ENCODE peak calls at places on chromosomes 5 and 9, in nine cellular contexts. I is prostate gland, Y is cardiac muscle cell, U is OCI-LY7, L is breast epithelium, W is tibial artery, G is aorta, E is pancreas, O is iPS DF 6.9. P is an unnamed sample.

GRCh38 chr5:157370967-157371366 is 89.0 kb upstream of the NIPAL4 start:
- DNase-seq in I (no peak), Y (peak; percentile 73), U (no peak), L (no peak), W (no peak), G (no peak), E (no peak), O (no peak), P (no peak)

GRCh38 chr9:94920439-94920951 is 194.0 kb downstream of the AOPEP start:
- DNase-seq in I (no peak), Y (no peak), U (no peak), L (no peak), W (peak; percentile 91), G (peak; percentile 85), E (no peak), O (no peak), P (no peak)

GRCh38 chr9:124411514-124412227 is 3.6 kb downstream of the PSMB7 start:
- DNase-seq in I (no peak), Y (no peak), U (no peak), L (no peak), W (no peak), G (no peak), E (no peak), O (no peak), P (no peak)

GRCh38 chr5:156913719-156914370 is 49.2 kb downstream of the TIMD4 start:
- DNase-seq in I (no peak), Y (no peak), U (peak; percentile 92), L (no peak), W (no peak), G (no peak), E (no peak), O (peak; percentile 97), P (no peak)

GRCh38 chr5:169350016-169350415 is 49.1 kb upstream of the SLIT3 start:
- DNase-seq in I (no peak), Y (no peak), U (no peak), L (no peak), W (no peak), G (no peak), E (no peak), O (no peak), P (no peak)

GRCh38 chr5:159965031-159965837 is 43.7 kb upstream of the TTC1 start:
- DNase-seq in I (no peak), Y (peak; percentile 78), U (peak; percentile 42), L (no peak), W (no peak), G (peak; percentile 89), E (peak; percentile 64), O (no peak), P (peak; percentile 73)

GRCh38 chr5:73985145-73985544 is 359.1 kb downstream of the ARHGEF28 start:
- DNase-seq in I (no peak), Y (no peak), U (no peak), L (no peak), W (no peak), G (no peak), E (no peak), O (no peak), P (no peak)

GRCh38 chr9:71766663-71767062 is 1.6 kb downstream of the CEMIP2 start:
- DNase-seq in I (no peak), Y (no peak), U (no peak), L (no peak), W (no peak), G (no peak), E (no peak), O (no peak), P (no peak)

GRCh38 chr5:71471193-71471592 is 15.7 kb downstream of the BDP1 start:
- DNase-seq in I (no peak), Y (no peak), U (no peak), L (no peak), W (no peak), G (no peak), E (no peak), O (no peak), P (no peak)

GRCh38 chr9:102428305-102428704 is 566.8 kb upstream of the CYLC2 start:
- DNase-seq in I (no peak), Y (no peak), U (no peak), L (no peak), W (no peak), G (no peak), E (no peak), O (no peak), P (no peak)

GRCh38 chr9:2066312-2067273 is 51.4 kb downstream of the SMARCA2 start:
- DNase-seq in I (peak; percentile 11), Y (no peak), U (peak; percentile 6), L (no peak), W (no peak), G (no peak), E (no peak), O (peak; percentile 20), P (no peak)
- H3K4me1 ChIP-seq in I (no peaks in the 10 kb centered on the region), Y (no peaks in the 10 kb centered on the region), U (no peaks in the 10 kb centered on the region), L (no peaks in the 10 kb centered on the region), W (no peaks in the 10 kb centered on the region), G (no peaks in the 10 kb centered on the region), E (no peaks in the 10 kb centered on the region), O (no peaks in the 10 kb centered on the region), P (no peaks in the 10 kb centered on the region)

DNA sequence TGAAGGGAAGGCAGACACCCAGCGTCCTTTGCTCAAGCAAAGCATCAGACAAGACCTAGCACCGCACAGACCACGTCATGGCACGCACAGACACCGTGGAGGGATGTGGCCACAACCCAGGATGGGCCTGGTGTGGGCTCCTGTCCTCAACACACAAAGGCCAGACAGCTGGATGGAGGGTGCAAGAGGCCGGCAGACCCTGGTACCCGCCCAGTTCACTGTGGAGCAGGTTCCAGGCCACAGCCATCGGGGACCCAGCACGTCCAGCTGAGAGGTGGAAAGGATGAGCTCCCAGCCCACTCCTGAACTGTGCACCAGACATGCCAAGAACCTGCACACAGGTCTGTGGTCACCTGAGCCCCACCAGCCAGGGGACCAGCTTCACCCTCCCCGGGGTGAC is 15.0 kb upstream of the ZDHHC11 start:
- DNase-seq in I (no peak), Y (no peak), U (no peak), L (no peak), W (no peak), G (no peak), E (no peak), O (no peak), P (no peak)
- H3K36me3 ChIP-seq in I (peaks cover 20% of the 10 kb centered on the region), Y (peaks cover 35% of the 10 kb centered on the region), U (peaks cover 87% of the 10 kb centered on the region), L (peaks cover 20% of the 10 kb centered on the region), W (peaks cover 85% of the 10 kb centered on the region), G (peaks cover 22% of the 10 kb centered on the region), E (peaks cover 3% of the 10 kb centered on the region), O (peaks cover 53% of the 10 kb centered on the region), P (peaks cover 84% of the 10 kb centered on the region)

GRCh38 chr9:110954822-110955291 is 83.4 kb downstream of the LPAR1 start:
- DNase-seq in I (no peak), Y (no peak), U (no peak), L (no peak), W (no peak), G (no peak), E (no peak), O (no peak), P (no peak)
- H3K9me3 ChIP-seq in I (no peaks in the 10 kb centered on the region), Y (no peaks in the 10 kb centered on the region), U (no peaks in the 10 kb centered on the region), L (peaks cover 12% of the 10 kb centered on the region), W (peaks cover 4% of the 10 kb centered on the region), G (no peaks in the 10 kb centered on the region), E (no peaks in the 10 kb centered on the region), O (no peaks in the 10 kb centered on the region), P (no peaks in the 10 kb centered on the region)

GRCh38 chr5:139667001-139667729 is 19.0 kb downstream of the CXXC5 start:
- DNase-seq in I (no peak), Y (no peak), U (peak; percentile 59), L (no peak), W (no peak), G (no peak), E (no peak), O (no peak), P (no peak)

GRCh38 chr5:139664273-139664693 is 16.1 kb downstream of the CXXC5 start:
- DNase-seq in I (no peak), Y (no peak), U (peak; percentile 57), L (no peak), W (peak; percentile 83), G (no peak), E (peak; percentile 56), O (no peak), P (no peak)

GRCh38 chr5:139664727-139665351 is 16.7 kb downstream of the CXXC5 start:
- DNase-seq in I (no peak), Y (no peak), U (no peak), L (no peak), W (peak; percentile 82), G (no peak), E (peak; percentile 74), O (no peak), P (no peak)

GRCh38 chr5:139666551-139666950 is 18.4 kb downstream of the CXXC5 start:
- DNase-seq in I (no peak), Y (no peak), U (peak; percentile 49), L (no peak), W (no peak), G (no peak), E (peak; percentile 52), O (no peak), P (no peak)

GRCh38 chr5:139665626-139666025 is 17.5 kb downstream of the CXXC5 start:
- DNase-seq in I (no peak), Y (no peak), U (no peak), L (no peak), W (no peak), G (no peak), E (no peak), O (no peak), P (no peak)
- H3K4me1 ChIP-seq in I (peaks cover 23% of the 10 kb centered on the region), Y (peaks cover 43% of the 10 kb centered on the region), U (peaks cover 88% of the 10 kb centered on the region), L (peaks cover 35% of the 10 kb centered on the region), W (peaks cover 77% of the 10 kb centered on the region), G (no peaks in the 10 kb centered on the region), E (peaks cover 88% of the 10 kb centered on the region), O (peaks cover 22% of the 10 kb centered on the region), P (peaks cover 18% of the 10 kb centered on the region)

P was measured in HAP-1.